ENCODE peak calls at places on chromosome 7, in ten cellular contexts. P is thyroid gland, L is hepatocyte, C is GM12878, J is adrenal gland, F is IMR-90, H is stomach, W is GM23338, Q is BJ, D is breast epithelium. I is an unnamed sample. For H3K36me3, the result is how much of the 10 kb centered on the place peaks cover.

GRCh38 chr7:66187894-66188293 is 17.2 kb upstream of the TPST1 start:
- DNase-seq in J (peak), F (no peak), L (peak), Q (peak), P (no peak), W (no peak), C (no peak), H (no peak), D (no peak), I (no peak)

GRCh38 chr7:79454325-79454960 is 976 bp upstream of the MAGI2 start:
- DNase-seq in C (no peak), L (peak), J (peak), H (no peak), D (no peak), F (peak), W (peak), P (peak), Q (no peak), I (peak)

GRCh38 chr7:141349804-141350203 is 201.4 kb upstream of the AGK start:
- DNase-seq in J (no peak), H (no peak), Q (no peak), D (no peak), W (no peak), L (no peak), C (no peak), F (no peak), P (no peak), I (no peak)

GRCh38 chr7:150947761-150948680 is 30.1 kb downstream of the KCNH2 start:
- DNase-seq in J (no peak), D (peak), W (no peak), L (no peak), Q (no peak), P (no peak), H (no peak), F (no peak), C (no peak), I (peak)

GRCh38 chr7:12638851-12639467 is 48.5 kb upstream of the ARL4A start:
- DNase-seq in P (no peak), J (no peak), F (peak), C (no peak), Q (no peak), H (no peak), D (no peak), L (peak), W (peak), I (no peak)

GRCh38 chr7:148912758-148913541 is 28.9 kb upstream of the EZH2 start:
- DNase-seq in C (peak), D (no peak), H (no peak), L (no peak), Q (no peak), W (no peak), J (no peak), F (no peak), P (no peak), I (no peak)

GRCh38 chr7:99004216-99004615 is 125.9 kb downstream of the TRRAP start:
- DNase-seq in F (no peak), Q (no peak), L (no peak), D (no peak), H (no peak), W (no peak), J (no peak), C (no peak), P (peak), I (peak)

GRCh38 chr7:76048668-76048988 is 722 bp downstream of the MDH2 start:
- DNase-seq in D (no peak), P (peak), H (peak), Q (no peak), C (no peak), F (no peak), L (peak), J (no peak), W (peak), I (peak)

GRCh38 chr7:140982508-140982907 is 32.2 kb downstream of the MRPS33 start:
- DNase-seq in W (no peak), F (no peak), P (no peak), D (no peak), Q (no peak), H (no peak), L (no peak), J (no peak), C (no peak), I (no peak)

GRCh38 chr7:74042746-74043522 is 15.0 kb downstream of the ELN start:
- DNase-seq in C (no peak), J (no peak), D (no peak), L (no peak), W (no peak), F (no peak), Q (no peak), H (peak), P (peak), I (peak)

GRCh38 chr7:27375958-27376357 is 133.4 kb downstream of the EVX1 start:
- DNase-seq in D (no peak), Q (no peak), J (no peak), H (no peak), P (no peak), F (no peak), C (no peak), L (no peak), W (peak), I (peak)

GRCh38 chr7:102425639-102426267 is 7.6 kb upstream of the ORAI2 start:
- DNase-seq in H (peak), C (peak), F (no peak), W (no peak), D (no peak), J (peak), P (peak), Q (no peak), L (no peak), I (peak)

GRCh38 chr7:27576360-27576944 is 86.2 kb downstream of the HIBADH start:
- DNase-seq in J (no peak), H (no peak), Q (no peak), D (no peak), F (peak), C (no peak), P (no peak), W (peak), L (peak), I (no peak)

GRCh38 chr7:83036721-83037380 is 125.8 kb downstream of the PCLO start:
- DNase-seq in W (no peak), P (no peak), C (no peak), J (no peak), L (no peak), H (no peak), F (no peak), Q (no peak), D (no peak), I (no peak)

GRCh38 chr7:130371059-130371458 is 9.2 kb upstream of the CPA1 start:
- DNase-seq in W (no peak), L (no peak), H (peak), Q (no peak), P (peak), F (peak), D (no peak), J (peak), C (no peak), I (no peak)

GRCh38 chr7:135859548-135859947 is 110.9 kb upstream of the FAM180A start:
- DNase-seq in L (no peak), W (no peak), F (peak), P (no peak), C (no peak), Q (no peak), D (no peak), J (no peak), H (no peak), I (no peak)

GRCh38 chr7:36357054-36357453 is 32.6 kb upstream of the ANLN start:
- DNase-seq in L (no peak), P (no peak), W (no peak), Q (no peak), J (no peak), C (no peak), H (peak), F (no peak), D (no peak), I (no peak)

GRCh38 chr7:45924283-45924682 is 3.2 kb upstream of the IGFBP3 start:
- DNase-seq in W (no peak), L (peak), H (no peak), P (no peak), C (no peak), F (peak), J (no peak), D (no peak), Q (no peak), I (no peak)

GRCh38 chr7:44398953-44399574 is 73.7 kb upstream of the CAMK2B start:
- DNase-seq in J (peak), Q (no peak), W (no peak), F (peak), L (no peak), P (no peak), H (no peak), C (no peak), D (no peak), I (no peak)

GRCh38 chr7:49295136-49295535 is 370.8 kb downstream of the CDC14C start:
- DNase-seq in H (no peak), C (no peak), P (no peak), L (no peak), D (no peak), W (no peak), F (no peak), J (no peak), Q (no peak), I (no peak)

GRCh38 chr7:131008840-131009651 is 275.0 kb upstream of the KLF14 start:
- DNase-seq in D (no peak), W (no peak), Q (no peak), H (no peak), P (no peak), L (no peak), F (peak), J (no peak), C (no peak), I (no peak)

GRCh38 chr7:98957766-98958165 is 79.4 kb downstream of the TRRAP start:
- DNase-seq in H (no peak), P (no peak), J (no peak), D (no peak), L (no peak), C (no peak), W (no peak), F (no peak), Q (no peak), I (peak)

GRCh38 chr7:132354527-132354926 is 221.7 kb downstream of the PLXNA4 start:
- DNase-seq in W (no peak), F (no peak), H (no peak), Q (no peak), J (no peak), C (no peak), D (no peak), L (no peak), P (no peak), I (no peak)

GRCh38 chr7:5330288-5330687 is 47.5 kb downstream of the SLC29A4 start:
- DNase-seq in W (no peak), Q (no peak), F (no peak), C (no peak), J (no peak), D (no peak), P (no peak), L (no peak), H (no peak), I (peak)

GRCh38 chr7:77338883-77339629 is 77.1 kb downstream of the GSAP start:
- DNase-seq in H (no peak), C (no peak), Q (no peak), P (no peak), F (peak), L (peak), W (no peak), J (no peak), D (no peak), I (no peak)

GRCh38 chr7:14836571-14837189 is 65.9 kb downstream of the DGKB start:
- DNase-seq in D (no peak), F (peak), W (peak), P (no peak), H (no peak), Q (peak), J (no peak), L (peak), C (no peak), I (peak)

GRCh38 chr7:41630741-41631140 is 72.1 kb downstream of the INHBA start:
- DNase-seq in D (no peak), P (no peak), Q (no peak), W (peak), H (no peak), F (no peak), J (no peak), C (peak), L (no peak), I (no peak)

GRCh38 chr7:8922726-8923125 is 489.3 kb downstream of the NXPH1 start:
- DNase-seq in H (no peak), W (no peak), P (no peak), L (no peak), C (no peak), D (no peak), Q (no peak), J (no peak), F (no peak), I (no peak)

GRCh38 chr7:149763563-149764240 is 9.7 kb downstream of the ZNF467 start:
- DNase-seq in J (no peak), L (no peak), Q (no peak), W (no peak), F (no peak), P (no peak), C (no peak), D (no peak), H (no peak), I (no peak)

GRCh38 chr7:133376514-133376913 is 123.6 kb downstream of the EXOC4 start:
- DNase-seq in J (no peak), L (no peak), W (no peak), F (no peak), C (no peak), Q (no peak), P (no peak), D (no peak), H (no peak), I (no peak)

GRCh38 chr7:7696458-7697119 is 21.8 kb downstream of the RPA3 start:
- DNase-seq in H (no peak), P (peak), C (no peak), L (peak), F (peak), D (no peak), W (no peak), J (no peak), Q (no peak), I (no peak)

GRCh38 chr7:44985033-44985695 is 6.3 kb upstream of the MYO1G start:
- DNase-seq in W (no peak), P (no peak), C (no peak), J (no peak), H (no peak), L (no peak), F (no peak), Q (no peak), D (no peak), I (peak)

GRCh38 chr7:106290319-106290718 is 5.5 kb upstream of the NAMPT start:
- DNase-seq in D (no peak), C (no peak), P (no peak), W (no peak), J (no peak), F (no peak), Q (no peak), H (no peak), L (peak), I (no peak)

GRCh38 chr7:109308816-109309215 is 739.1 kb downstream of the DNAJB9 start:
- DNase-seq in P (no peak), J (no peak), W (no peak), L (no peak), H (no peak), C (no peak), D (no peak), Q (no peak), F (no peak), I (no peak)
- H3K36me3 ChIP-seq in P (under half), J (under half), W (under half), L (under half), H (under half), C (under half), D (under half), Q (under half), F (under half), I (under half)

GRCh38 chr7:157392256-157393037 is 55.6 kb downstream of the DNAJB6 start:
- DNase-seq in H (no peak), Q (no peak), C (no peak), D (no peak), F (no peak), L (no peak), J (no peak), P (no peak), W (no peak), I (no peak)

GRCh38 chr7:157394246-157395191 is 57.7 kb downstream of the DNAJB6 start:
- DNase-seq in Q (no peak), D (no peak), C (no peak), W (no peak), P (peak), H (no peak), J (no peak), F (peak), L (no peak), I (no peak)

GRCh38 chr7:157389951-157390730 is 53.3 kb downstream of the DNAJB6 start:
- DNase-seq in Q (no peak), D (no peak), J (no peak), W (no peak), H (no peak), L (no peak), C (no peak), F (no peak), P (peak), I (no peak)

GRCh38 chr7:157386979-157387800 is 50.4 kb downstream of the DNAJB6 start:
- DNase-seq in Q (peak), W (peak), H (peak), C (peak), D (peak), F (peak), J (peak), L (peak), P (peak), I (peak)

GRCh38 chr7:157391036-157391710 is 54.4 kb downstream of the DNAJB6 start:
- DNase-seq in W (no peak), P (peak), J (no peak), C (no peak), F (no peak), L (no peak), H (no peak), D (no peak), Q (no peak), I (no peak)
- H3K36me3 ChIP-seq in W (under half), P (under half), J (under half), C (under half), F (under half), L (under half), H (half or more), D (under half), Q (under half), I (under half)

GRCh38 chr7:967361-968082 is 7.8 kb downstream of the COX19 start:
- DNase-seq in P (no peak), F (no peak), Q (no peak), L (no peak), J (no peak), D (no peak), W (no peak), C (no peak), H (no peak), I (no peak)
- H3K36me3 ChIP-seq in P (under half), F (under half), Q (under half), L (under half), J (half or more), D (under half), W (under half), C (under half), H (half or more), I (under half)

GRCh38 chr7:47517821-47518480 is 64.0 kb downstream of the TNS3 start:
- DNase-seq in Q (no peak), F (no peak), L (no peak), H (no peak), J (no peak), D (no peak), W (no peak), C (no peak), P (no peak), I (no peak)
- H3K36me3 ChIP-seq in Q (under half), F (under half), L (under half), H (under half), J (under half), D (under half), W (under half), C (under half), P (under half), I (under half)

DNA sequence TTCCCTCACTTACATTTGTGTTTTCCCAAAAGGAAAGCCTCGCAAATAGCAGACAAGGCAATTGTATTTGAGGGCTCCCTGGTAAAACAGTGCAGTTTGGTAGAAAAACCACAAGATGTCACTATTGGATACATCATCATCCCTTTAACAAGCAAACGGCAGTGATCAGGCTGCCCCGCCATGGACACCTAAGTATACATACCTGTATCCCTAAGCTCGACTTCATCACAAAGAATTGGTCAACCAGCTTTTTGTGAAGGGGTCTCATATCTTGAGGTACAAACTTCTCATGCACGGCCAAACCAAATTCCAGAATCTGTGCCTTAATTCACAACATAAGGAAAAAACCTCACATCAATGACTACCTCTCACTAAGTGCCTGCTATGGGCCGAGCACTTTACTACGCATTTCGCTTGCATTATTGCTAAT is 179.5 kb upstream of the IMMP2L start:
- DNase-seq in Q (no peak), H (peak), P (peak), D (no peak), L (peak), J (peak), C (peak), F (peak), W (peak), I (peak)
- H3K36me3 ChIP-seq in Q (under half), H (under half), P (under half), D (under half), L (under half), J (under half), C (under half), F (under half), W (under half), I (under half)

DNA sequence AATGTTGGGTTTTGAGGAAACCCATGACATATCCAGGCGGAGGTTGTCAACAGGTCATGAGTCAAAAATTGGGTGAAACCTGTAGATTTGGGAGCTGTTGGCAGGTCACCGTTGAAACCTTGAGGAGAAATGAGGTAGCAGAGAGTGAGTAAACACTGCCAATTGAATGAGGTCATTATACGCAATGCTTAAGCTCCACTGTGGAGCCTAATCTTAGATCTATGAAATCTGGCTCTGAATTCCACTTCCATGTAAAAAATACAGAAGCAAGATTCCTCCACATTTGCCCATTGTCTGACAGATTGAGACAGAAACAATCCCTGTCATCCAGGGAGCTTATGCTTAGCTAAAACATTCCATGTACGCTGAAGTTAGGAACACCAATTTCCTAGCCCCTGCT is 76.0 kb upstream of the IL6 start:
- DNase-seq in P (no peak), L (no peak), C (no peak), F (peak), H (no peak), J (no peak), W (no peak), Q (no peak), D (no peak), I (no peak)
- H3K36me3 ChIP-seq in P (under half), L (under half), C (under half), F (under half), H (under half), J (under half), W (under half), Q (under half), D (under half), I (under half)

GRCh38 chr7:92221766-92222165 is 23.9 kb downstream of the KRIT1 start:
- DNase-seq in Q (no peak), H (no peak), P (no peak), J (no peak), D (no peak), F (no peak), C (no peak), W (no peak), L (no peak), I (no peak)
- H3K36me3 ChIP-seq in Q (under half), H (half or more), P (half or more), J (half or more), D (under half), F (under half), C (under half), W (under half), L (under half), I (under half)

DNA sequence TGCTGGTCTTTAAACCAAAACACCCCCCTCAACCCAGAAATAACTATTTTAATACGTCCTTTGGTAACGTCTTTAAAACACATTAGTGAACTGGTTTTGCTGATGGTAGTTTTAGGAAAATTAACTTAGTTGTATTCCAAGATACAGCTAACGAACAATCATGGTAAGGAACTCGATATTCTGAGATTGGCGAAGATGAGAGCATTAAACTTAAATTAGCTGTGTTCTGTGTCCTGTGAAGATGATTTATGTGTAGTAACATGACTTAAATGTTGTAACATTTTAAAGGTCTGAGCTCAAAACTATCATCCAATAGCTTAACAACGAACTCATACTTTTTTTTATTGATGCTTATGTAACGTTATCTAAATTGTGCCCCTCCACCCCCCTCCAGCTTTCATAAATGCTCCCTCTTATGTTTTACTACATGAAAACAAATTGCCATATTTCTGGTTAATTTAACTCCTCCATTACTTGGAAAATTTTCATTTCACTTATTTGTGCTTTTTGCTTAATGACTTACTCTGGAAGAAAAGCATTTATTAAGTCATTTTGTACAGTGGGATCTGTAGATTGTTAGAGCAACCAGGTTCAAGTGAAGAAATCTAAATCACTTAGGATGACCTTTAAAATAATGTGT is 1.7 kb downstream of the SDK1 start:
- DNase-seq in Q (no peak), W (no peak), L (no peak), P (no peak), F (no peak), D (no peak), C (no peak), H (no peak), J (no peak), I (no peak)
- H3K36me3 ChIP-seq in Q (under half), W (under half), L (under half), P (under half), F (under half), D (under half), C (under half), H (under half), J (under half), I (under half)

I was measured in H7.